ENCODE peak calls at places on chromosomes 2 and 18, in five cellular contexts. Q is cardiac septum; F is NCI-H2081; N is stimulated activated CD4-positive, alpha-beta T cell treated with anti-CD3 and anti-CD28 coated beads, TNF-alpha, amount 100 ng/mL, for 4 hours; C is cardiac fibroblast. G is an unnamed sample.

GRCh38 chr18:61093967-61094366 is 239.3 kb upstream of the CDH20 start:
- DNase-seq in Q (no peak), F (peak; percentile 86), N (no peak), C (no peak), G (no peak)

GRCh38 chr2:64727843-64728463 is 74.2 kb upstream of the SERTAD2 start:
- DNase-seq in Q (no peak), F (no peak), N (no peak), C (no peak), G (no peak)

GRCh38 chr2:26144031-26144430 is 28.9 kb upstream of the GAREM2 start:
- DNase-seq in Q (no peak), F (no peak), N (no peak), C (no peak), G (no peak)

GRCh38 chr2:212406716-212407115 is 131.9 kb downstream of the ERBB4 start:
- DNase-seq in Q (no peak), F (no peak), N (no peak), C (no peak), G (no peak)

GRCh38 chr2:45612741-45613140 is 1.7 kb upstream of the SRBD1 start:
- DNase-seq in Q (no peak), F (no peak), N (no peak), C (peak; percentile 43), G (no peak)

GRCh38 chr2:237256845-237257244 is 157.1 kb downstream of the COL6A3 start:
- DNase-seq in Q (no peak), F (no peak), N (no peak), C (peak; percentile 78), G (no peak)

GRCh38 chr2:215654177-215654850 is 218.4 kb upstream of the FN1 start:
- DNase-seq in Q (no peak), F (no peak), N (no peak), C (no peak), G (no peak)

GRCh38 chr2:129755786-129756185 is 223.7 kb upstream of the RAB6C start:
- DNase-seq in Q (peak; percentile 43), F (no peak), N (no peak), C (no peak), G (no peak)

GRCh38 chr2:108570416-108570815 is 36.1 kb downstream of the LIMS1 start:
- DNase-seq in Q (no peak), F (no peak), N (no peak), C (peak; percentile 85), G (no peak)

GRCh38 chr2:74910245-74910644 is 48.2 kb upstream of the POLE4 start:
- DNase-seq in Q (no peak), F (no peak), N (no peak), C (no peak), G (no peak)

GRCh38 chr2:221103930-221104329 is 468.2 kb downstream of the EPHA4 start:
- DNase-seq in Q (no peak), F (no peak), N (no peak), C (no peak), G (no peak)

GRCh38 chr2:61582191-61582590 is 44.0 kb upstream of the XPO1 start:
- DNase-seq in Q (no peak), F (no peak), N (no peak), C (no peak), G (no peak)

GRCh38 chr2:21981127-21981526 is 857.4 kb downstream of the TDRD15 start:
- DNase-seq in Q (no peak), F (no peak), N (no peak), C (peak; percentile 19), G (no peak)

GRCh38 chr2:9768388-9768787 is 74.9 kb upstream of the TAF1B start:
- DNase-seq in Q (no peak), F (no peak), N (no peak), C (no peak), G (no peak)

GRCh38 chr2:24482256-24482971 is 8.6 kb upstream of the NCOA1 start:
- DNase-seq in Q (no peak), F (no peak), N (no peak), C (no peak), G (no peak)

GRCh38 chr2:232113821-232114220 is 152.3 kb downstream of the DIS3L2 start:
- DNase-seq in Q (no peak), F (no peak), N (no peak), C (peak; percentile 8), G (no peak)

GRCh38 chr2:209661286-209661685 is 110.3 kb upstream of the UNC80 start:
- DNase-seq in Q (no peak), F (peak; percentile 79), N (no peak), C (no peak), G (no peak)

GRCh38 chr2:70922591-70923234 is 13.0 kb upstream of the ATP6V1B1 start:
- DNase-seq in Q (peak; percentile 29), F (no peak), N (no peak), C (no peak), G (no peak)